ENCODE peak calls at places on chromosomes 11 and 22, in four cellular contexts. W is mesenchymal stem cell, S is H1, N is neuronal stem cell. X is an unnamed sample.

GRCh38 chr22:49951986-49952896 is 8.3 kb upstream of the PIM3 start:
- DNase-seq in N (no peak), W (peak), S (no peak), X (peak)

GRCh38 chr22:50284479-50284878 is 14.3 kb upstream of the MAPK11 start:
- DNase-seq in S (no peak), N (no peak), W (no peak), X (no peak)

GRCh38 chr22:23225724-23226496 is 45.6 kb downstream of the BCR start:
- DNase-seq in N (no peak), S (no peak), W (no peak), X (no peak)

GRCh38 chr11:83088965-83089364 is 17.3 kb upstream of the RAB30 start:
- DNase-seq in W (no peak), N (no peak), S (no peak), X (no peak)

GRCh38 chr22:47619631-47620030 is 857.2 kb downstream of the TBC1D22A start:
- DNase-seq in S (peak), W (no peak), N (no peak), X (no peak)

GRCh38 chr11:43504316-43504950 is 145.7 kb downstream of the TTC17 start:
- DNase-seq in N (no peak), S (peak), W (no peak), X (peak)

GRCh38 chr11:975824-976223 is 50.2 kb downstream of the AP2A2 start:
- DNase-seq in N (peak), W (peak), S (peak), X (peak)

GRCh38 chr11:28697920-28698827 is 590.0 kb downstream of the METTL15 start:
- DNase-seq in W (peak), N (peak), S (peak), X (peak)

GRCh38 chr11:12053606-12054361 is 45.4 kb upstream of the DKK3 start:
- DNase-seq in S (no peak), N (no peak), W (peak), X (no peak)

GRCh38 chr11:13668957-13669521 is 571 bp downstream of the FAR1 start:
- DNase-seq in S (peak), N (peak), W (peak), X (no peak)

GRCh38 chr11:64848779-64849599 is 4.5 kb upstream of the CDC42BPG start:
- DNase-seq in S (peak), N (no peak), W (no peak), X (peak)

GRCh38 chr11:94017446-94017845 is 3.7 kb upstream of the HEPHL1 start:
- DNase-seq in W (no peak), N (no peak), S (no peak), X (no peak)

GRCh38 chr11:77072851-77073327 is 6.1 kb downstream of the CAPN5 start:
- DNase-seq in S (no peak), N (no peak), W (no peak), X (peak)

GRCh38 chr11:31512117-31512516 is 2.5 kb downstream of the ELP4 start:
- DNase-seq in W (no peak), N (no peak), S (no peak), X (no peak)

GRCh38 chr11:31509017-31509411 is 408 bp downstream of the IMMP1L start:
- DNase-seq in S (no peak), W (no peak), N (peak), X (no peak)

GRCh38 chr11:31509412-31510345 is at the start of the genes ELP4 and IMMP1L:
- DNase-seq in S (peak), W (peak), N (peak), X (peak)
- H2BK120ac ChIP-seq in S (no peak), W (no peak), N (no peak), X (no peak)

GRCh38 chr11:109196016-109196415 is 226.0 kb upstream of the C11orf87 start:
- DNase-seq in N (no peak), S (no peak), W (peak), X (no peak)

GRCh38 chr11:109193880-109194279 is 228.1 kb upstream of the C11orf87 start:
- DNase-seq in W (no peak), N (no peak), S (no peak), X (no peak)

GRCh38 chr11:109192864-109193263 is 229.1 kb upstream of the C11orf87 start:
- DNase-seq in W (no peak), S (no peak), N (no peak), X (no peak)

GRCh38 chr11:109203176-109203575 is 218.8 kb upstream of the C11orf87 start:
- DNase-seq in W (no peak), S (no peak), N (no peak), X (no peak)

DNA sequence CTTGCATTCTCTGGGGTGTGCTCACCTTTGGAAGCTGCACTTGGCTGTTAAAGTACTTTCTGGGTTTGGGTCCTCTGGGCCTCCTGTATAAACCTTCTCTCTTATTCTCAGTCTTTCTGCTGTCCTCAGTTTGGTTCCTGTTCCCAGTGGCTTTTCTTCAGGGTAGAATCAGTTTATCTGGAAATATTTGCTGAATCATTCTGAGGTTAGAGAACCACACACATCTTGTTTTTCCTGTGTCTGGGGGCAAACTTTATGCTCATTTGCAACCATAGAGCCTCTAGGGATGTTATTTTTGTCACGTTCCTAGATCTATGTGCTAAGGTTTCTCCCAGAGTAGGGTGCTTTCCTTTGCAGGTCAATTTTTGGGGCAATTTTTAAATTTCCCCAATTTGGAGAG is 224.3 kb upstream of the C11orf87 start:
- DNase-seq in S (no peak), N (no peak), W (peak), X (no peak)
- H2BK120ac ChIP-seq in S (no peak), N (no peak), W (peak), X (no peak)

GRCh38 chr11:68535098-68535497 is 74.5 kb downstream of the PPP6R3 start:
- DNase-seq in N (no peak), S (no peak), W (no peak), X (no peak)
- H2BK120ac ChIP-seq in N (no peak), S (no peak), W (no peak), X (no peak)

GRCh38 chr22:27575348-27575747 is 226.2 kb downstream of the MN1 start:
- DNase-seq in N (no peak), W (no peak), S (no peak), X (no peak)
- H2BK120ac ChIP-seq in N (no peak), W (no peak), S (no peak), X (no peak)

GRCh38 chr11:2996976-2997375 is 4.8 kb upstream of the NAP1L4 start:
- DNase-seq in N (no peak), S (no peak), W (no peak), X (no peak)

GRCh38 chr11:2995091-2995561 is 3.0 kb upstream of the NAP1L4 start:
- DNase-seq in N (no peak), W (no peak), S (no peak), X (no peak)

GRCh38 chr11:2997406-2997805 is 5.3 kb upstream of the NAP1L4 start:
- DNase-seq in W (no peak), S (no peak), N (no peak), X (no peak)

GRCh38 chr11:2994336-2994730 is 2.2 kb upstream of the NAP1L4 start:
- DNase-seq in W (no peak), S (no peak), N (no peak), X (no peak)

DNA sequence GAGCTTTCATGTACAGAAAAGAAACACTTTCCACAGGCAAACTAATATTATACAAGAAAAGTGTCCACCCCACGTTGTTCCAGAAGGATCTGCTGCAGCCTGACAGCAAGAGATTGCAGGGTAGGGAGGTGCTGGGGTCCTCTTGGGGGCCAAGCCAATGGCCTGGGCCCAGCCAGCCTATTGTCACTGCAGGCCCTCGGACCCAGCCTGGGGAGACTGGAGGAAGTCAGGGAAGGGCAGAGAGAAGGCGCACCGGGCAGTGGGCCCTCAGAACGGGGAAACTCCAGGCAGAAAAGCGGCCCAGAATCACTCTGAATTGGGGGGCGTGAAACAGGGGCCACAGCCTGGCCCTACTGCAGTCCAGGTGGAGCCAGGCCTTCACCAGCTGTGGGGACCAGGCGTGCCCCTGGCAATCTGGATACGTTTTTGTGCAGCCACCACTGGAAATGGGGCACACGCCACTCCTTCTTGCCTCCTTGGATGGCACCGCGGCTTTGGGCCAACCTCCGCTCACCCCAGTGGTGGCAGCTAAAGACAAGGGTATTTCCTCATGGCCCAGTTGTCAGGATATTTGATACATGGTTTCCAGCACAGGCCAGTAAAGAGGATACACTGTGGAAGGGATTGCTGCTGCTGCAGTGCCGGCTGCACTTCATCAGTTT is 3.9 kb upstream of the NAP1L4 start:
- DNase-seq in N (no peak), S (no peak), W (no peak), X (no peak)
- H2BK120ac ChIP-seq in N (no peak), S (no peak), W (no peak), X (no peak)

GRCh38 chr11:80365980-80366379 is 925.1 kb upstream of the TENM4 start:
- DNase-seq in W (no peak), N (no peak), S (no peak), X (no peak)

GRCh38 chr11:80365315-80365714 is 924.5 kb upstream of the TENM4 start:
- DNase-seq in W (peak), N (no peak), S (no peak), X (no peak)

DNA sequence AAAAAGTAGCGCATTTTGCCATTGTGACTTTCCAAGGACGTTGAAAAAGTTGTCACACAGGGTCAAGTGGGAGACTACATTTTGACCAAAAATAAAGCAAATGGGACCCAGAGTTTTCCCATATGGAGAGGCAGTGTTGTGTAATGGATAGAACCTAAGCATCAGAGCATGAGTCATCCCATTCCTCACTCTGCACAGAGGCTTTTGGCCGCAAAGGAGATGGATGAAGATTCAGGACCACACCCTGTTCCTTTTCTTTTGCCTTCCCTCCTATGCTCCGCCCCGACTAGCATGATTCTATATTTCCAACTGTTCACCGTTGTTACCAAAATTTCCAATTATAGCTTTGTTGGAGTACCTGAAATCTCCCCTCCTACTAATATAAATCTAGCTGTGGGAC is 921.7 kb upstream of the TENM4 start:
- DNase-seq in N (no peak), W (peak), S (no peak), X (no peak)
- H2BK120ac ChIP-seq in N (no peak), W (no peak), S (no peak), X (no peak)